ENCODE peak calls at places on chromosome 13, in six cellular contexts. U, K, G, T, M and X are unnamed samples.

GRCh38 chr13:21884299-21884878 is 213.5 kb downstream of the FGF9 start:
- DNase-seq in U (peak), K (no peak), G (no peak), T (no peak), M (no peak), X (no peak)

GRCh38 chr13:64912141-64912540 is 2318.0 kb downstream of the PCDH9 start:
- DNase-seq in U (no peak), K (peak), G (peak), T (peak), M (peak), X (peak)

GRCh38 chr13:91313103-91313502 is 34.4 kb upstream of the MIR17HG start:
- DNase-seq in U (peak), K (peak), G (peak), T (no peak), M (no peak), X (no peak)

GRCh38 chr13:48232420-48233096 is 448 bp upstream of the ITM2B start:
- DNase-seq in U (no peak), K (no peak), G (peak), T (no peak), M (no peak), X (no peak)

GRCh38 chr13:42544246-42544915 is 29.6 kb upstream of the TNFSF11 start:
- DNase-seq in U (no peak), K (no peak), G (peak), T (no peak), M (no peak), X (no peak)

GRCh38 chr13:113783966-113784644 is 25.1 kb downstream of the TMEM255B start:
- DNase-seq in U (no peak), K (no peak), G (no peak), T (no peak), M (no peak), X (no peak)

GRCh38 chr13:43127827-43128226 is 104.4 kb downstream of the DNAJC15 start:
- DNase-seq in U (no peak), K (peak), G (peak), T (no peak), M (no peak), X (no peak)

GRCh38 chr13:79432086-79432485 is 26.0 kb upstream of the RBM26 start:
- DNase-seq in U (no peak), K (no peak), G (no peak), T (no peak), M (no peak), X (no peak)

GRCh38 chr13:55577082-55577846 is 1563.5 kb upstream of the PRR20A start:
- DNase-seq in U (no peak), K (no peak), G (no peak), T (no peak), M (no peak), X (no peak)

GRCh38 chr13:34464011-34464410 is 478.1 kb upstream of the NBEA start:
- DNase-seq in U (peak), K (no peak), G (peak), T (no peak), M (no peak), X (no peak)

GRCh38 chr13:77836423-77836822 is 82.2 kb downstream of the EDNRB start:
- DNase-seq in U (peak), K (no peak), G (no peak), T (no peak), M (no peak), X (no peak)

GRCh38 chr13:109745060-109745459 is 41.3 kb downstream of the IRS2 start:
- DNase-seq in U (no peak), K (no peak), G (no peak), T (no peak), M (no peak), X (no peak)

GRCh38 chr13:26616126-26616525 is 58.6 kb downstream of the WASF3 start:
- DNase-seq in U (no peak), K (no peak), G (peak), T (no peak), M (peak), X (no peak)

GRCh38 chr13:64078025-64078424 is 2662.4 kb upstream of the PCDH20 start:
- DNase-seq in U (no peak), K (no peak), G (no peak), T (no peak), M (no peak), X (no peak)

GRCh38 chr13:76687467-76687866 is 198.7 kb downstream of the KCTD12 start:
- DNase-seq in U (no peak), K (no peak), G (no peak), T (no peak), M (no peak), X (no peak)

GRCh38 chr13:75877092-75877491 is 241.0 kb downstream of the LMO7 start:
- DNase-seq in U (no peak), K (no peak), G (no peak), T (no peak), M (no peak), X (no peak)

GRCh38 chr13:50123862-50124535 is 108.8 kb downstream of the KCNRG start:
- DNase-seq in U (peak), K (peak), G (peak), T (peak), M (peak), X (peak)

GRCh38 chr13:105721056-105721455 is 814.4 kb downstream of the EFNB2 start:
- DNase-seq in U (no peak), K (peak), G (peak), T (no peak), M (no peak), X (no peak)

GRCh38 chr13:23915308-23915707 is 18.0 kb upstream of the C1QTNF9B start:
- DNase-seq in U (no peak), K (no peak), G (no peak), T (no peak), M (no peak), X (no peak)

GRCh38 chr13:26038931-26039475 is 12.8 kb downstream of the SHISA2 start:
- DNase-seq in U (no peak), K (no peak), G (no peak), T (no peak), M (no peak), X (no peak)

GRCh38 chr13:110448230-110448629 is 113.3 kb downstream of the RAB20 start:
- DNase-seq in U (no peak), K (peak), G (peak), T (peak), M (peak), X (no peak)

GRCh38 chr13:106691251-106691650 is 123.3 kb upstream of the ARGLU1 start:
- DNase-seq in U (no peak), K (no peak), G (no peak), T (no peak), M (no peak), X (no peak)

GRCh38 chr13:41864658-41865057 is 96.3 kb downstream of the VWA8 start:
- DNase-seq in U (no peak), K (no peak), G (peak), T (no peak), M (no peak), X (no peak)

GRCh38 chr13:44972956-44973581 is 16.2 kb downstream of the NUFIP1 start:
- DNase-seq in U (peak), K (no peak), G (peak), T (no peak), M (no peak), X (no peak)

GRCh38 chr13:99996177-99996705 is 14.7 kb downstream of the ZIC2 start:
- DNase-seq in U (no peak), K (no peak), G (peak), T (no peak), M (no peak), X (no peak)

GRCh38 chr13:51717786-51718398 is 86.1 kb downstream of the DHRS12 start:
- DNase-seq in U (no peak), K (no peak), G (peak), T (no peak), M (no peak), X (no peak)

GRCh38 chr13:41127746-41128145 is 4.9 kb downstream of the KBTBD6 start:
- DNase-seq in U (no peak), K (no peak), G (no peak), T (no peak), M (no peak), X (no peak)

GRCh38 chr13:108575430-108575829 is 54.0 kb upstream of the MYO16 start:
- DNase-seq in U (no peak), K (no peak), G (no peak), T (no peak), M (no peak), X (no peak)
- TF ChIP-seq CTCF in U (no peak), K (no peak), G (no peak), T (no peak), M (no peak), X (no peak)

DNA sequence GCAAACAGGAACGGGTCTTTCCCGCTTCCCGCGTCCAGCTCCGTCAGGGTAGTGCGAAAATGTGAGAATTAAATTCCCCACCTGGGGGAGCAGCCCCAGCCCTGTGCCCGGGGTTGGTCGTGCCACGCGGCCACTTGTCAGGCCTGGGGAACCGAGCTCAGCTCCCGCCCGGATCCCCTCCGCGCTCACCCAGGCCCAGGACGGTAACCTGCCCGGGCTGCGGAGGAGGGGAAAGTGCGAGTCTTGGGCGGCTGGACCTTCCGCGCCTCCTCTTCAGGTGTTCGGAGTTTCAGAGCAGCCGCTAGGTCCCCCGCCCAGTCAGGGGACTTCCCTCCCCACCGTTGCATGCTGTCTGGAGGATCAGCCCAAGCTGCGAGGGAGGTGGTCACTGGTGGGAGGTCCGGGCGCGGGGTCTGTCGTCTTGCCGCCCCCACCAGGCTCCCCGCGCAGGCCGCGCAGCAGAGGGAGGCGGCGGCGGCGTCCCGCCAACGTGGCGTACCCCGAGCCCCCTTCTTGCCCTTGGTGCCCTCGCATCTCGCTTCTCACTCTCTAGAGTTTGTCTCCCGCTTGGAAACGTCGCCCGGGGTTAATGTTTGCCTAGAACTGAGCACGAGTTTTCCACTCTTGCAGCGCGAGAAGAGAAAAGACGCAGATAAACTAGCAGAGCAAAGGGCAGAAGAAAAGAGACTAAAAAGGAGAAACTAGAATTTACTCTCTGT is 8.1 kb downstream of the URAD start:
- DNase-seq in U (peak), K (no peak), G (no peak), T (no peak), M (no peak), X (no peak)
- H3K4me3 ChIP-seq in U (peak), K (no peak), G (no peak), T (no peak), M (no peak), X (no peak)

GRCh38 chr13:72431981-72432617 is 295.3 kb downstream of the MZT1 start:
- DNase-seq in U (no peak), K (no peak), G (no peak), T (no peak), M (no peak), X (no peak)
- TF ChIP-seq CTCF in U (no peak), K (no peak), G (no peak), T (no peak), M (no peak), X (no peak)

DNA sequence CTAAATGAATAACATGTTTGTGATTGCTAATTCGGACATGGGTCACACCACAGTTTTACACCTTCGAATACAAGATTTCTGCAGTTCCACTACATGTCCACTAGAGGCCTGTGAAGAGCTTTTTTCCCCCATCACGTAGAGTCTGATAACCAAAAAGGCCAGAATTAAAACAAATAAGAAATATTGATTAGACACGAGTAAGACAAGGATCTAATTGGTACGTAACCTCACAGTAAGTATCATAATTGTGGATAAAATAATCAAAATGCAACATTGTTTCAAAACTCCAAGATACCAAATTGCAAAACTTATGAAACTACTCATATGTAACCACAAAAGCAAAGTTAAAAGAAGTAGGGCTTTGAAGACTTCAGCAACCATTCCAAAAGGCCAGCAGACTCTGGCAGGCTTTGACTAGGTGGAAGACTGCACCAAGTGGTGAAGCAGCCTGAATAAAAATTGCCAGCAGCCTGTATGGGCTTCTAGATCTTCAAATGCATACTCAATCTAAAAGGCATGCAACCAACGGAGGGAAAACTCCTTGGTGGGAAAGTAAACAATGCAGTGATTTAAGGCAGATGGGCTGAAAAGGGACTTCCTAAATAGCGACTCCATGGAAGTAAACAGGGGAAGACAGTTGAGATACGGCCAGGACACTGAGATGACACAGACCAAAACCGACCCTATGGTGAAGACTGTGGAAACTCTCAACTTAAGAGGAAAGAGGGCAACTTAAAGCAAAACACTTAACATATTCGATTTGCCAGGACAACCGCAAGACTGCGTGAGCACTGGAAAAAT is 56.7 kb downstream of the STARD13 start:
- DNase-seq in U (peak), K (peak), G (peak), T (no peak), M (no peak), X (no peak)
- H3K4me3 ChIP-seq in U (no peak), K (peak), G (peak), T (no peak), M (peak), X (peak)